ENCODE peak calls at places on chromosomes 6 and 20, in seven cellular contexts. C is HL-60, Y is upper lobe of left lung, J is HCT116, V is Panc1, Z is suprapubic skin, I is H1. E is an unnamed sample. For H3K27me3, the result is how much of the 10 kb centered on the place peaks cover.

GRCh38 chr20:25277051-25277801 is 29.3 kb downstream of the PYGB start:
- DNase-seq in C (no peak), Y (no peak), J (no peak), V (no peak), Z (peak), I (no peak), E (peak)

GRCh38 chr6:155154158-155154830 is 109.5 kb upstream of the CLDN20 start:
- DNase-seq in C (no peak), Y (no peak), J (no peak), V (no peak), Z (no peak), I (no peak), E (no peak)

GRCh38 chr6:40380271-40380670 is 206.9 kb downstream of the LRFN2 start:
- DNase-seq in C (no peak), Y (no peak), J (no peak), V (no peak), Z (no peak), I (no peak), E (no peak)

GRCh38 chr6:144151010-144151727 is 852 bp downstream of the STX11 start:
- DNase-seq in C (peak), Y (no peak), J (no peak), V (peak), Z (no peak), I (no peak), E (peak)

GRCh38 chr6:84738996-84739865 is 25.2 kb downstream of the TBX18 start:
- DNase-seq in C (no peak), Y (no peak), J (no peak), V (no peak), Z (no peak), I (no peak), E (no peak)

GRCh38 chr6:157632821-157633220 is 190.2 kb upstream of the SNX9 start:
- DNase-seq in C (no peak), Y (no peak), J (no peak), V (no peak), Z (no peak), I (no peak), E (no peak)

GRCh38 chr6:19731286-19731685 is 105.9 kb upstream of the ID4 start:
- DNase-seq in C (no peak), Y (no peak), J (peak), V (no peak), Z (no peak), I (no peak), E (no peak)

GRCh38 chr6:7671076-7671475 is 54.8 kb upstream of the BMP6 start:
- DNase-seq in C (no peak), Y (no peak), J (no peak), V (no peak), Z (no peak), I (no peak), E (no peak)

GRCh38 chr6:157813191-157813590 is 9.9 kb upstream of the SNX9 start:
- DNase-seq in C (no peak), Y (no peak), J (no peak), V (no peak), Z (no peak), I (no peak), E (no peak)

GRCh38 chr6:6915219-6915618 is 192.5 kb upstream of the RREB1 start:
- DNase-seq in C (no peak), Y (no peak), J (no peak), V (no peak), Z (no peak), I (no peak), E (no peak)

GRCh38 chr6:15352884-15353283 is 107.0 kb downstream of the JARID2 start:
- DNase-seq in C (no peak), Y (no peak), J (no peak), V (no peak), Z (no peak), I (no peak), E (no peak)

GRCh38 chr20:63083831-63084562 is 77.2 kb upstream of the BHLHE23 start:
- DNase-seq in C (no peak), Y (peak), J (no peak), V (no peak), Z (peak), I (no peak), E (peak)

GRCh38 chr20:53023717-53024116 is 51.6 kb downstream of the TSHZ2 start:
- DNase-seq in C (no peak), Y (no peak), J (no peak), V (no peak), Z (no peak), I (no peak), E (no peak)

GRCh38 chr6:88922775-88923548 is 40.5 kb downstream of the RNGTT start:
- DNase-seq in C (peak), Y (no peak), J (no peak), V (no peak), Z (no peak), I (no peak), E (no peak)

GRCh38 chr20:18853946-18854646 is 40.5 kb downstream of the SCP2D1 start:
- DNase-seq in C (no peak), Y (no peak), J (no peak), V (no peak), Z (no peak), I (no peak), E (no peak)

GRCh38 chr20:50731930-50732690 is 730 bp downstream of the PARD6B start:
- DNase-seq in C (no peak), Y (no peak), J (no peak), V (no peak), Z (no peak), I (no peak), E (no peak)

GRCh38 chr6:166553563-166554271 is 32.8 kb downstream of the RAMACL start:
- DNase-seq in C (no peak), Y (no peak), J (no peak), V (no peak), Z (no peak), I (no peak), E (no peak)

GRCh38 chr6:131116755-131117360 is 18.4 kb upstream of the AKAP7 start:
- DNase-seq in C (peak), Y (no peak), J (peak), V (peak), Z (no peak), I (no peak), E (no peak)

GRCh38 chr6:28589952-28590340 is 64.3 kb downstream of the GPX5 start:
- DNase-seq in C (no peak), Y (peak), J (no peak), V (no peak), Z (no peak), I (no peak), E (no peak)

GRCh38 chr6:168150551-168151444 is 71.8 kb upstream of the FRMD1 start:
- DNase-seq in C (no peak), Y (peak), J (no peak), V (no peak), Z (peak), I (no peak), E (no peak)

GRCh38 chr20:43750774-43751166 is 24.0 kb upstream of the GTSF1L start:
- DNase-seq in C (no peak), Y (no peak), J (no peak), V (no peak), Z (no peak), I (no peak), E (no peak)

GRCh38 chr20:48995599-48995998 is 50.5 kb upstream of the CSE1L start:
- DNase-seq in C (no peak), Y (no peak), J (no peak), V (no peak), Z (no peak), I (no peak), E (no peak)

GRCh38 chr20:10795286-10796026 is 121.7 kb upstream of the JAG1 start:
- DNase-seq in C (no peak), Y (no peak), J (no peak), V (no peak), Z (no peak), I (no peak), E (no peak)

GRCh38 chr6:165677091-165677490 is 14.1 kb upstream of the PDE10A start:
- DNase-seq in C (no peak), Y (no peak), J (no peak), V (no peak), Z (no peak), I (no peak), E (no peak)

GRCh38 chr20:46752639-46753235 is 43.3 kb downstream of the SLC2A10 start:
- DNase-seq in C (no peak), Y (no peak), J (no peak), V (no peak), Z (no peak), I (no peak), E (no peak)

GRCh38 chr6:72760130-72760793 is 138.4 kb downstream of the KCNQ5 start:
- DNase-seq in C (no peak), Y (no peak), J (no peak), V (no peak), Z (no peak), I (no peak), E (no peak)

GRCh38 chr6:133265066-133265465 is 23.9 kb downstream of the EYA4 start:
- DNase-seq in C (no peak), Y (no peak), J (no peak), V (no peak), Z (no peak), I (no peak), E (no peak)

GRCh38 chr6:169620171-169621125 is 81.4 kb downstream of the WDR27 start:
- DNase-seq in C (no peak), Y (no peak), J (no peak), V (no peak), Z (no peak), I (no peak), E (no peak)

DNA sequence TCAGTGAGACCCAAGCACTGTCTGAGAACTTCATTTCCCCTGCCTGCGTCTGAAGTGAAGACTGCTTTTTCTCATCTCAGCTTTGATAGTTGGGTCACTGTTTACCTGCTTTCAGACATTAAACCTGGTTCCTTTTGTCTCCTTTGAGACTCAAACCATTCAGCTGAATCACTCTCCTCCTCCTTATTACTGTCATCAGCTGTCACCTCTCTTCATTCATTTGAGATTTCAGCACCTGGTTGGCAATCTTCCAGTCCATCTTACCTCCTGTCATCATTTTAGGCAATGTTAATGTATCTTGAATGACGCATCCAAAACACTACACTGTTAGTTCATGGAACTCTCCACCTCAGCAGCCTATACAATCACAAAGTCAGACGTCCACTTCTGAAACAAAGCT is 34.3 kb upstream of the SOX4 start:
- DNase-seq in C (no peak), Y (no peak), J (no peak), V (no peak), Z (no peak), I (no peak), E (no peak)
- TF ChIP-seq POLR2AphosphoS5 in C (no peak), Y (no peak), J (no peak), V (no peak), Z (no peak), I (no peak), E (no peak)

DNA sequence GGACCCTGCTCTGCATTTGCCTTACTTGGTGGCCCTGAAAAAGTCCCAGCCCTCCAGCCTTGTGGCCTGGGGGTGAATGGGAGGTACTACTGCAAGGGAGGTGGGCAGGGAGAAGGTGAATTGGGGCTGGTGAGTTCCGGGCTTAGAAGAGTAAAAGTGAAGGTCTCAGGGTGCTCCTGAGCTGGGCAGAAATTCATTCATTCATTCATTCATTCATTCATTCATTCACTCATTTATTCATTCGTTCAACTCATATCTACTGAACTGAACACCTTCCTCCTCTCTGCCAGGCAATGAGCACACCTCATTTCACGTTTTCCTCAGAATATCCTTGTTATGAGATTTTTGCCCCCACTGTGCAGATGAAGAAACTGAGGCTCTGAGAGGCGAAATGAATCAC is 6.7 kb upstream of the DLGAP4 start:
- DNase-seq in C (no peak), Y (no peak), J (no peak), V (no peak), Z (no peak), I (no peak), E (no peak)
- H3K27me3 ChIP-seq in C (under half), Y (under half), J (under half), V (under half), Z (half or more), I (under half), E (under half)

GRCh38 chr20:5171790-5172164 is 45.0 kb downstream of the CDS2 start:
- DNase-seq in C (no peak), Y (no peak), J (no peak), V (no peak), Z (no peak), I (no peak), E (no peak)
- H3K4me3 ChIP-seq in C (no peak), Y (no peak), J (no peak), V (no peak), Z (no peak), I (no peak), E (no peak)

DNA sequence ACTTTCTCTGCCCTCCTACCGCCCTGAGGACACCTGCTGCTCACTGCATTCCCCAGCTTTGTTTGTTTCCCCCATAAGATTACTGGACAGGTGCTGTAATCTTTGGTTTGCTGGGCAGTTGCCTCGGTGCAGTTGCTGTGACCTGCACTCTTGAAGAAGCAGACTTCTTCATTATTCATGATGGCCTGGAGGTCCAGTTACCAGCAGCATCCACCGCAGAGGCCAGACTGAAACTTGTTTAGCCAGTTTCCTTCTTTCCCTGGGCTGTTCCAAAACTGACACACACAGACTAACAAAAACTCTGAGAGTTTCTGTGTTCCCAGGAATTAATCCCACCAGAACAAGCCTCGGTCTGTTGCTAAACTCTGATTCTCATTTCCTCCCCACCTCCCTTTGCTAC is 144.1 kb downstream of the QRSL1 start:
- DNase-seq in C (no peak), Y (no peak), J (no peak), V (no peak), Z (no peak), I (no peak), E (no peak)
- TF ChIP-seq POLR2AphosphoS5 in C (no peak), Y (no peak), J (no peak), V (no peak), Z (no peak), I (no peak), E (no peak)

E was measured in spleen.